ENCODE peak calls at places on chromosomes 16 and 17, in five cellular contexts. W is NB4, L is lung, C is MCF 10A, H is spleen. A is an unnamed sample.

GRCh38 chr17:16989953-16990860 is 18.3 kb upstream of the TNFRSF13B start:
- DNase-seq in W (no peak), L (no peak), C (no peak), H (no peak), A (no peak)

GRCh38 chr17:63419949-63420867 is 25.9 kb downstream of the CYB561 start:
- DNase-seq in W (no peak), L (no peak), C (no peak), H (no peak), A (no peak)

GRCh38 chr17:79945591-79946255 is 89.9 kb downstream of the TBC1D16 start:
- DNase-seq in W (no peak), L (no peak), C (no peak), H (no peak), A (peak; percentile 41)

GRCh38 chr17:2337152-2337810 is at the start of gene SGSM2:
- DNase-seq in W (peak; percentile 70), L (peak; percentile 64), C (peak; percentile 25), H (peak; percentile 93), A (no peak)

GRCh38 chr17:9256944-9257629 is 235.8 kb downstream of the NTN1 start:
- DNase-seq in W (no peak), L (no peak), C (no peak), H (no peak), A (no peak)

GRCh38 chr17:63191610-63192009 is 225.6 kb downstream of the TANC2 start:
- DNase-seq in W (peak; percentile 2), L (no peak), C (no peak), H (peak; percentile 80), A (peak; percentile 69)

GRCh38 chr17:17778308-17779014 is 58.3 kb downstream of the SREBF1 start:
- DNase-seq in W (no peak), L (peak; percentile 54), C (no peak), H (no peak), A (no peak)

GRCh38 chr16:67199808-67200198 is 872 bp downstream of the ELMO3 start:
- DNase-seq in W (no peak), L (no peak), C (no peak), H (no peak), A (no peak)

GRCh38 chr16:54266363-54266955 is 20.1 kb downstream of the IRX3 start:
- DNase-seq in W (peak; percentile 86), L (no peak), C (peak; percentile 84), H (no peak), A (no peak)

GRCh38 chr16:8550728-8551387 is 39.5 kb downstream of the TMEM114 start:
- DNase-seq in W (no peak), L (no peak), C (no peak), H (no peak), A (no peak)

GRCh38 chr16:79211581-79211980 is 389.0 kb downstream of the MAF start:
- DNase-seq in W (no peak), L (no peak), C (no peak), H (no peak), A (no peak)

GRCh38 chr16:2149630-2150417 is 1.4 kb downstream of the RAB26 start:
- DNase-seq in W (peak; percentile 65), L (no peak), C (peak; percentile 43), H (peak; percentile 69), A (peak; percentile 46)

GRCh38 chr17:16363749-16364536 is 10.7 kb upstream of the CENPV start:
- DNase-seq in W (peak; percentile 86), L (peak; percentile 77), C (peak; percentile 78), H (peak; percentile 82), A (peak; percentile 66)

GRCh38 chr17:79340286-79340685 is 265.7 kb downstream of the ENGASE start:
- DNase-seq in W (no peak), L (no peak), C (no peak), H (peak; percentile 80), A (no peak)

GRCh38 chr17:36755586-36755985 is 154.2 kb downstream of the MRM1 start:
- DNase-seq in W (peak; percentile 56), L (peak; percentile 31), C (peak; percentile 35), H (peak; percentile 48), A (no peak)

GRCh38 chr16:66289986-66290385 is 76.5 kb upstream of the CDH5 start:
- DNase-seq in W (no peak), L (no peak), C (no peak), H (no peak), A (no peak)

GRCh38 chr17:48608921-48609505 is 1.8 kb downstream of the HOXB7 start:
- DNase-seq in W (no peak), L (no peak), C (no peak), H (no peak), A (no peak)

GRCh38 chr16:88705076-88705684 is 1.0 kb downstream of the RNF166 start:
- DNase-seq in W (peak; percentile 75), L (no peak), C (no peak), H (peak; percentile 86), A (peak; percentile 70)

GRCh38 chr17:71085238-71086033 is 916.1 kb downstream of the KCNJ2 start:
- DNase-seq in W (peak; percentile 28), L (peak; percentile 30), C (peak; percentile 63), H (no peak), A (no peak)

DNA sequence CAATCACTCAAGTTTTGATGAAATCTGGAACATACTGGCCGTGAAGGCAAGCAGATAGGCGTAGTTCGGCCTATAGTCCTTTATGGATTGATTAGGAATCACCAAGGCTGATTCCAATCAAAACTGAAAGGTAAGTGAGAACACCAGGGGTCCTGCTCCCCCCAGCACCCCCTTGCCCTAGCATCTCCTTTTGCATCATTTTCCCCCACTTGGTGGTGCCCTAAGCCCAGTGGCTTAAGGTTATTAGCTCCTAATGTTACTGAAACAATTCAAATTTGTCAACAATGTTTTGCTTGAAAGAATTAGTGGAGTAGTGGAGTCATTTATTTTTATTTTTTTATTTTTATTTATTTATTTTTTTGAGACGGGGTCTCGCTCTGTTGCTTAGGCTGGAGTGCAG is 4.9 kb downstream of the SLFN14 start:
- DNase-seq in W (no peak), L (no peak), C (peak; percentile 22), H (no peak), A (no peak)
- TF ChIP-seq CTCF in W (peak; percentile 40), L (no peak), C (no peak), H (no peak), A (no peak)

GRCh38 chr16:535446-536405 is 8.2 kb downstream of the CAPN15 start:
- DNase-seq in W (peak; percentile 63), L (no peak), C (peak; percentile 75), H (no peak), A (no peak)

GRCh38 chr16:539901-540530 is 12.5 kb downstream of the CAPN15 start:
- DNase-seq in W (no peak), L (no peak), C (no peak), H (no peak), A (no peak)

GRCh38 chr16:534856-535445 is 7.4 kb downstream of the CAPN15 start:
- DNase-seq in W (no peak), L (no peak), C (no peak), H (no peak), A (no peak)

GRCh38 chr16:536746-537145 is 9.2 kb downstream of the CAPN15 start:
- DNase-seq in W (no peak), L (no peak), C (no peak), H (no peak), A (no peak)

DNA sequence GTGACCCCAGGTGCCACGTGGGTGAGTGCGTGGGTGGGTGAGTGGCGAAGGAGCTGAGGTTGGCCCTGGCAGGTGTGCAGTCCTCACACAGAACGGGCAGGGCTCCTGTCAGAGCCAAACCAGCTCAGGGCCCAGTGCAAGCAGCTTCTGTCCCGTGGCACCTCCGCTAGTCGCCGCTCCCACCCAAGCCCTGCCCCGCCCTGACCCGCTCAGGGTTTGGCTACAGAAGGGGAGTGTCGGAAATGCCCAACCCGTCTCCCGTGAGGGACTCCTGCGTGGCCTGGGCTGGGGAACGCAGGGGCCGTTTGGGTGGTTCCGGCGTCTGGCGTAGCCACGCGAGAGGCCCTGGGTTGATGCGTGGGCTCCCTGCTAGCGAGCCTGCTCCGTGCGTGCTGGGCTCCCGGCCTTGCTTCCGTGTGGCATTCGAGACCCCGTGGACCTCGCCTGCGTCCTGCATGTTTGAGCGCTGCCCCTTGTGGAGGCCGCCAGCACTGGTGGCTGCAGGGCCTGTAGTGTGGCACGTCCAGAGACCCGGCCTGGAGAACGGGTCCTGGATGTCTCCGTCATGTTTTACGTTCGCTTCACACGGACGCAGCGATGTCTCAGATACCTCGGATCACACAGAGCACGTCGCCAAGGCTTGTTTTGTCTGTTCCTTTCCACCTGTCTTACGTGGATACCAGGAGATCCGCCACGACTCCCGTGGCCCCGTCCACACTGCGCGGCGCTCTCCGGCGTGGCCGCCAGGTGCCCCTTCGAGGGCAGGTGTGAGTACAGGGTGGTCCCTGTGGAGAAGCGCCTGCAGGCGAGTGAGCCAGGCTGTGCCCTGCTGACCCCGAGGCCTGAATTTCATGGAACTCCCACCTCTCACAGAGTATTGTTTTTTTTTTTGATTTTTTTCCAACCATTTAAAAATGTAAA is 10.2 kb downstream of the CAPN15 start:
- DNase-seq in W (no peak), L (no peak), C (no peak), H (no peak), A (no peak)
- TF ChIP-seq CTCF in W (no peak), L (no peak), C (no peak), H (no peak), A (no peak)

GRCh38 chr16:85918436-85918835 is 19.5 kb downstream of the IRF8 start:
- DNase-seq in W (no peak), L (no peak), C (no peak), H (peak; percentile 75), A (no peak)

GRCh38 chr16:85916141-85916890 is 17.4 kb downstream of the IRF8 start:
- DNase-seq in W (no peak), L (peak; percentile 89), C (peak; percentile 36), H (peak; percentile 78), A (peak; percentile 87)

GRCh38 chr16:85917959-85918358 is 19.0 kb downstream of the IRF8 start:
- DNase-seq in W (no peak), L (no peak), C (no peak), H (no peak), A (no peak)

GRCh38 chr16:85915125-85915845 is 16.3 kb downstream of the IRF8 start:
- DNase-seq in W (no peak), L (no peak), C (no peak), H (peak; percentile 76), A (peak; percentile 77)

DNA sequence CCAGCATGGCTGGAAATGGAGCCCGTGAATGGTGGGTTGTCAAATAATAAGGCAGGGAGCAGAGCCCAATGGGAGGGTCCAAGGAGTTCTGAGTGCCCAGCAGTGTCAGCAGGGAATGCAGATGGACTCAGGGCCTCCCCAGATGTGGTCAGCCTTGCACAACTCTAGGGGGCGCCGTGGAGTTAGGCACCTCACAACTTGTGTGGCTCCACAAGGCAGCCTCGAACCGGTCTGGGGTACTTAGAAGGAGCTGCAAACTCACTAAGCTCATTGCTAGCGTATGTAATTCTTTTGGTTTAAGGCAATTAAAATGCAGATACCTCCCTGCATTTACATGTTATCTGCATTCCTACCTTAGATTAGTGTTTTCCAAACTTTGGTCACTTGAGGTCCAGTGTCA is 18.1 kb downstream of the IRF8 start:
- DNase-seq in W (peak; percentile 44), L (no peak), C (no peak), H (peak; percentile 68), A (no peak)
- TF ChIP-seq CTCF in W (peak; percentile 53), L (no peak), C (no peak), H (no peak), A (peak; percentile 20)

GRCh38 chr17:27558842-27559505 is 72.0 kb upstream of the LGALS9 start:
- DNase-seq in W (no peak), L (peak; percentile 40), C (no peak), H (peak; percentile 65), A (no peak)

GRCh38 chr17:27559996-27560481 is 70.9 kb upstream of the LGALS9 start:
- DNase-seq in W (no peak), L (peak; percentile 54), C (peak; percentile 90), H (peak; percentile 76), A (no peak)

GRCh38 chr17:27558341-27558740 is 72.6 kb upstream of the LGALS9 start:
- DNase-seq in W (no peak), L (no peak), C (no peak), H (peak; percentile 54), A (no peak)

GRCh38 chr17:27560668-27561067 is 70.3 kb upstream of the LGALS9 start:
- DNase-seq in W (no peak), L (peak; percentile 44), C (peak; percentile 85), H (peak; percentile 79), A (no peak)

GRCh38 chr17:27559506-27559931 is 71.5 kb upstream of the LGALS9 start:
- DNase-seq in W (no peak), L (peak; percentile 40), C (no peak), H (peak; percentile 60), A (no peak)
- TF ChIP-seq CTCF in W (no peak), L (no peak), C (no peak), H (no peak), A (no peak)

A was measured in CD14-positive monocyte.